ENCODE peak calls at places on chromosomes 16 and 17, in seven cellular contexts. Q is CD8-positive, alpha-beta memory T cell; D is tibial artery; A is HCT116; J is osteoblast; L is CD4-positive, alpha-beta T cell; K is aorta. P is an unnamed sample.

GRCh38 chr16:51553910-51554309 is 402.8 kb upstream of the SALL1 start:
- DNase-seq in Q (no peak), D (no peak), A (no peak), J (no peak), L (no peak), K (no peak), P (no peak)

GRCh38 chr16:19857593-19857992 is 27.1 kb downstream of the GPRC5B start:
- DNase-seq in Q (no peak), D (no peak), A (no peak), J (peak), L (no peak), K (no peak), P (no peak)

GRCh38 chr17:17304521-17304985 is 1.4 kb downstream of the NT5M start:
- DNase-seq in Q (peak), D (no peak), A (no peak), J (peak), L (no peak), K (no peak), P (no peak)

GRCh38 chr16:24070851-24071250 is 185.3 kb upstream of the CACNG3 start:
- DNase-seq in Q (no peak), D (no peak), A (peak), J (no peak), L (no peak), K (no peak), P (peak)

GRCh38 chr17:73770115-73770848 is 126.0 kb upstream of the SDK2 start:
- DNase-seq in Q (no peak), D (peak), A (peak), J (peak), L (no peak), K (peak), P (peak)

GRCh38 chr16:81680444-81681263 is 98.4 kb upstream of the PLCG2 start:
- DNase-seq in Q (no peak), D (no peak), A (no peak), J (no peak), L (no peak), K (no peak), P (no peak)

GRCh38 chr17:42809250-42809649 is 10.6 kb downstream of the CNTD1 start:
- DNase-seq in Q (no peak), D (peak), A (no peak), J (peak), L (no peak), K (peak), P (peak)

GRCh38 chr16:72174726-72175125 is 2.8 kb upstream of the PMFBP1 start:
- DNase-seq in Q (no peak), D (no peak), A (no peak), J (no peak), L (no peak), K (no peak), P (no peak)

GRCh38 chr17:76535788-76536510 is 1.6 kb downstream of the CYGB start:
- DNase-seq in Q (no peak), D (no peak), A (no peak), J (peak), L (no peak), K (peak), P (no peak)

GRCh38 chr17:80063815-80064585 is 27.6 kb downstream of the CCDC40 start:
- DNase-seq in Q (no peak), D (peak), A (peak), J (peak), L (no peak), K (peak), P (peak)

GRCh38 chr17:33562792-33563191 is 269.7 kb upstream of the ASIC2 start:
- DNase-seq in Q (no peak), D (no peak), A (no peak), J (no peak), L (no peak), K (no peak), P (no peak)

GRCh38 chr17:78868391-78868790 is 27.8 kb upstream of the USP36 start:
- DNase-seq in Q (no peak), D (no peak), A (no peak), J (peak), L (no peak), K (no peak), P (no peak)

GRCh38 chr17:17191346-17191792 is 14.8 kb downstream of the PLD6 start:
- DNase-seq in Q (no peak), D (no peak), A (no peak), J (peak), L (no peak), K (peak), P (no peak)

GRCh38 chr17:43324205-43324893 is 74.4 kb upstream of the ARL4D start:
- DNase-seq in Q (no peak), D (no peak), A (no peak), J (no peak), L (no peak), K (no peak), P (no peak)

GRCh38 chr17:8326591-8327583 is 12.8 kb upstream of the ODF4 start:
- DNase-seq in Q (no peak), D (peak), A (no peak), J (peak), L (peak), K (peak), P (no peak)

GRCh38 chr16:3170440-3171180 is 17.4 kb upstream of the OR1F1 start:
- DNase-seq in Q (no peak), D (no peak), A (no peak), J (peak), L (no peak), K (no peak), P (no peak)

GRCh38 chr17:56395787-56396186 is 197.7 kb upstream of the NOG start:
- DNase-seq in Q (no peak), D (no peak), A (no peak), J (no peak), L (no peak), K (no peak), P (no peak)
- H3K27ac ChIP-seq in Q (no peak), D (no peak), A (no peak), J (no peak), L (no peak), K (no peak), P (no peak)

GRCh38 chr17:82239401-82239925 is 10.6 kb downstream of the SLC16A3 start:
- DNase-seq in Q (no peak), D (no peak), A (no peak), J (peak), L (no peak), K (no peak), P (no peak)

GRCh38 chr17:82238562-82239201 is 9.8 kb downstream of the SLC16A3 start:
- DNase-seq in Q (peak), D (peak), A (no peak), J (peak), L (peak), K (peak), P (peak)

GRCh38 chr17:82236142-82236971 is 7.5 kb downstream of the SLC16A3 start:
- DNase-seq in Q (peak), D (no peak), A (no peak), J (peak), L (peak), K (peak), P (no peak)

GRCh38 chr17:82237083-82237745 is 8.4 kb downstream of the SLC16A3 start:
- DNase-seq in Q (no peak), D (no peak), A (no peak), J (peak), L (no peak), K (no peak), P (no peak)

GRCh38 chr17:82237746-82238561 is 9.1 kb downstream of the SLC16A3 start:
- DNase-seq in Q (no peak), D (no peak), A (no peak), J (peak), L (no peak), K (no peak), P (no peak)
- H3K27ac ChIP-seq in Q (peak), D (peak), A (peak), J (peak), L (peak), K (no peak), P (peak)

DNA sequence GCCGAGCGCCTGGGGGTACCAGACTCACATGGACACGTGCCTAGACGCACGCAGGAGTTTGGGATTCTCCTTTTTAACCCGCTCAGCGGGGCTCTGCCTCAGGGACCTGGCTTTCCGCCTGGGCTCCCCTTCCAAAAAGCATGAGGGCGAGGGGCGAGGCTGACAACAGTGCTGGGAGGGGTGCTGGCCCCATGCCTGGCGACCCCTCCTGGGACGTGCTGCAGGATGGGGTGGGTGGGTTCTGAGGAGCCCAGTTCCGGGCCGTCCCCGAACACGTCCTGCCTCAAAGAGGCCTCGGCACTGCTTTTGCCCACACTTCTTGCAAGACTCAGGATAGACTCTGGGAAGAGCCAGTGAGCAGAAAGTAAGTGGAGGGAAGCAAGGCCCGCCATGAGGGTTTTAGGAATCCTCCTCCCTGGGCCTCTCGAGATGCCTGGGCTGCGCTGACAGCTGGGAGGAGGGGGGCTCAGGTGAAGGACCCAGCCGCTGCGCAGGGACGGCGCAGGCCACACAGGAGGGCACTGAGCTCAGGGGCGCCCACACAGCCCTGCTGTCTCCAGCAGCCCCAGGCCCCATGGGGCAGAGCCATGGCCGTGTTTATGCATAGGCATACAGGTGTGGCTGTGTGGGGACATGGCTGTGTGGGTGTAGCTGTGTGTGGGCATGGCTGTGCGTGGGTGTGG is 15.4 kb upstream of the PABPN1L start:
- DNase-seq in Q (no peak), D (no peak), A (no peak), J (no peak), L (no peak), K (no peak), P (no peak)
- H3K27ac ChIP-seq in Q (no peak), D (no peak), A (peak), J (no peak), L (no peak), K (no peak), P (peak)

DNA sequence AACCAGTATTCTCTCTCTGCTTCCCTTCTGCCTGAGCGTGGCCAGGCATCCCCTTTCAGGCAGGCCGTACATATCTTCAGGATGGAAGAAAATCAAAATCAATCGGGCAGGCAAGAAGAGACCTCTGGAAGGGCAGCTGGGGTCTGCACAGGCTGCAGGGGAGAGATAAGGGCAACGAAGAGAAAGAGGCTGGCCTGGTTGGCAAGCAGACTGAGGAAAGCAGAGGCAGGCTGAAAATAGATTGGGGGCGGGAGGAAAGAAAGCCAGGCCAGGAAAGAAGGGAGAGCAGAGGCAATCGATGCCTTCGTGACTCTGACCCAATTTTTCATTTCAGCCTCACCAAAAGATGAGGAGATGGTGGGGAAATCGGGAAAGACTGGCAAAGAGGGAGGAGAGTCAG is 18.1 kb downstream of the PIPOX start:
- DNase-seq in Q (no peak), D (no peak), A (no peak), J (no peak), L (no peak), K (no peak), P (no peak)
- H3K27ac ChIP-seq in Q (no peak), D (no peak), A (no peak), J (no peak), L (no peak), K (no peak), P (no peak)

GRCh38 chr17:29151567-29151966 is 28.6 kb downstream of the MYO18A start:
- DNase-seq in Q (no peak), D (no peak), A (peak), J (peak), L (no peak), K (no peak), P (peak)
- H3K27ac ChIP-seq in Q (no peak), D (no peak), A (peak), J (no peak), L (no peak), K (no peak), P (peak)

DNA sequence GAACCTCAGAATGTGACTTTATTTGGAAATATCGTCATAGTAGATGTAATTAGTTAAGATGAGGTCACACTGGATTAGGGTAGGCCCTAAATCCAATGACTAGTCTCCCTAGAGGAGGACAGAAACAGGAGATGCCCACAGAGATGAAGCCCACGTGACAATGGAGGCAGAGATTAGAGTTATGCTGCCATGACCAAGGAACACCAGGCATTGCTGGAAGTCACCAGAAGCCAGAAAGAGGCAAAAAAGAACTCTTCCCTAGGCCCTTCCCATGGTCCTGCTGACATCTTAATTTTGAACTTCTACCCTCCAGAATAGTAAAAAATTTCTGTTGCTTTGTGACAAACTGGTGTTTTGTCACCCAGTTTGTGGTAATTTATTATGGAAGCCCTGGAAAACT is 49.6 kb downstream of the IKZF3 start:
- DNase-seq in Q (no peak), D (no peak), A (no peak), J (no peak), L (no peak), K (no peak), P (no peak)
- H3K27ac ChIP-seq in Q (no peak), D (no peak), A (no peak), J (no peak), L (peak), K (no peak), P (no peak)

DNA sequence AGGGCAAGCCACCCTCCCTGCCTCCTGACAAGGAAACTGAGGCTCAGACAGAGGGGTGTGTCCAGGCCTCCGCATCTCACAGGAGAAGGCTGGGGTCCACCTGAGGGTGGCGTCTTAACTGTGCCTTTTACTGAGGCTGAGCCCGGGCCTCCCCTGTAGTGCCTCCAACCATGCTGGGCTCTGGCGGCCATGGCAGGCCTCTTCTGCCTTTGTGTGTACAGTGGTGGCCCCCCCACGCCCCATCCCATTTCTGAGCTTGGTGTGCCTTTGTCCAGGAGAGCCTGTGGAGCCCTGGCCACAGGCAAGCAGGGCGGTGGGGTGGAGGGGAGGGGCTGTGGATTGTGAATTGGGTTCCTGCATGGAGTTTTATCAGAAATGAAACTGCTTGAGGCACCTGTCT is 31.2 kb downstream of the MGRN1 start:
- DNase-seq in Q (no peak), D (no peak), A (no peak), J (no peak), L (no peak), K (no peak), P (no peak)
- H3K27ac ChIP-seq in Q (no peak), D (no peak), A (no peak), J (no peak), L (no peak), K (no peak), P (no peak)

GRCh38 chr16:84817613-84818012 is 2.2 kb upstream of the CRISPLD2 start:
- DNase-seq in Q (no peak), D (no peak), A (no peak), J (no peak), L (no peak), K (no peak), P (no peak)

GRCh38 chr16:84817206-84817605 is 2.6 kb upstream of the CRISPLD2 start:
- DNase-seq in Q (no peak), D (no peak), A (no peak), J (peak), L (no peak), K (no peak), P (no peak)

GRCh38 chr16:84816023-84816422 is 3.8 kb upstream of the CRISPLD2 start:
- DNase-seq in Q (no peak), D (no peak), A (no peak), J (peak), L (no peak), K (no peak), P (no peak)

GRCh38 chr16:84815446-84815845 is 4.3 kb upstream of the CRISPLD2 start:
- DNase-seq in Q (no peak), D (peak), A (no peak), J (no peak), L (no peak), K (no peak), P (no peak)

DNA sequence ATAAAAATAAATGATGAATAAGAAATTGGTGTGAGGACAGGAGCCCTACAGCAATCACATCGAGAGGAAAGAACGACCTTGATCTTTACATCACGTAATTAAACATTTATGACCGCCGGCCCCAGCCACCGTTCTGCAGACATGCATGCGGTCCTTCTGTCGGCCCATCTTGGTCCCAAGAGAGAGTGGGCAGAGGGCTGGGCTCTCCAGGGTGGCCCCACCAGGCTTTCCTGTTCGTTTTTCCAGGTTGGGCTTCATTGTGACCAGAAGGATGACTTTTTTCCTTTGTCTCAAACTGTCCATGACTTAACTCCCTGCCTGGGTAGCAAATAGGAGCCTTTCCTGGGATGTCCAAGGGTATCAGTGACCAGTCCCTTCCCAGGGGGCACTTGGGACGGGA is 3.3 kb upstream of the CRISPLD2 start:
- DNase-seq in Q (no peak), D (no peak), A (no peak), J (no peak), L (no peak), K (no peak), P (no peak)
- H3K27ac ChIP-seq in Q (no peak), D (no peak), A (no peak), J (no peak), L (no peak), K (no peak), P (no peak)